ENCODE peak calls at places on chromosome 11, in four cellular contexts. I is tibial nerve, A is GM13977, V is Calu3. O is an unnamed sample.

GRCh38 chr11:9313648-9314290 is 624 bp downstream of the TMEM41B start:
- DNase-seq in I (no peak), A (peak), V (no peak), O (peak)

GRCh38 chr11:72598901-72599300 is 75.3 kb downstream of the PDE2A start:
- DNase-seq in I (no peak), A (no peak), V (peak), O (no peak)

GRCh38 chr11:66230171-66230570 is 38.3 kb upstream of the RAB1B start:
- DNase-seq in I (no peak), A (no peak), V (no peak), O (no peak)

GRCh38 chr11:111408789-111409727 is 30.0 kb upstream of the POU2AF1 start:
- DNase-seq in I (no peak), A (no peak), V (no peak), O (peak)

GRCh38 chr11:133934599-133935550 is 21.9 kb downstream of the IGSF9B start:
- DNase-seq in I (peak), A (no peak), V (peak), O (peak)

GRCh38 chr11:65859812-65860277 is 388 bp upstream of the MUS81 start:
- DNase-seq in I (no peak), A (no peak), V (peak), O (no peak)

GRCh38 chr11:975824-976223 is 50.2 kb downstream of the AP2A2 start:
- DNase-seq in I (no peak), A (no peak), V (no peak), O (peak)

GRCh38 chr11:105469931-105470330 is 139.9 kb upstream of the GRIA4 start:
- DNase-seq in I (no peak), A (no peak), V (no peak), O (no peak)

GRCh38 chr11:69024509-69024908 is 11.5 kb upstream of the MRGPRF start:
- DNase-seq in I (no peak), A (no peak), V (no peak), O (no peak)

GRCh38 chr11:103395612-103396011 is 286.4 kb downstream of the DYNC2H1 start:
- DNase-seq in I (no peak), A (no peak), V (no peak), O (no peak)

GRCh38 chr11:58762284-58763119 is 30.8 kb upstream of the GLYAT start:
- DNase-seq in I (no peak), A (no peak), V (no peak), O (no peak)

GRCh38 chr11:9046376-9046775 is 42.6 kb upstream of the NRIP3 start:
- DNase-seq in I (no peak), A (no peak), V (no peak), O (no peak)

GRCh38 chr11:97060184-97060583 is 670.4 kb downstream of the JRKL start:
- DNase-seq in I (no peak), A (no peak), V (no peak), O (no peak)

GRCh38 chr11:43021466-43021865 is 290.3 kb upstream of the API5 start:
- DNase-seq in I (no peak), A (peak), V (no peak), O (peak)

GRCh38 chr11:67647471-67647870 is 3.1 kb downstream of the ACY3 start:
- DNase-seq in I (no peak), A (no peak), V (no peak), O (no peak)

GRCh38 chr11:61551630-61552029 is 29.2 kb downstream of the SYT7 start:
- DNase-seq in I (no peak), A (no peak), V (peak), O (no peak)

GRCh38 chr11:910044-910588 is 494 bp downstream of the CHID1 start:
- DNase-seq in I (no peak), A (no peak), V (no peak), O (peak)

GRCh38 chr11:10301656-10302293 is 3.1 kb upstream of the ADM start:
- DNase-seq in I (no peak), A (no peak), V (no peak), O (no peak)

DNA sequence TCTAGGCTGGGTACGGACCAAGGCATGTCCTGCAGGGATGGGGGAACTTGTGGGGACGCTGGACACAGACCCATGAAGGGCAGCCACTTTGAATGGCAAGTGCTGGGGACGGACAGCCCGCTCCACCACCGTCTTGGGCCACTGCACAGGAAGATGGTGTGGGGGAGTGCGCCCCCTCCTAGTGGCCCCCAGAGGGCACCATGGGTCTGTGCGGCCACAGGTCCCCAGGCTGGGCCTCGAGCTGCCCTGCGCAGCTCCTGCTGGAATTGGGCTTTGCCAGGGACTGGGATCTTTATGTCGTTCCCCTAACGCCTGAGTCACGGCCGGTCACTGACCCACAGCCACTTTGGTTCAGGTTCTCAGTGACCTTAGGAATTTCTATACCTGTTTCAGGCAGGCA is 44.4 kb downstream of the NAT10 start:
- DNase-seq in I (no peak), A (no peak), V (peak), O (no peak)
- TF ChIP-seq CTCF in I (no peak), A (peak), V (peak), O (no peak)

DNA sequence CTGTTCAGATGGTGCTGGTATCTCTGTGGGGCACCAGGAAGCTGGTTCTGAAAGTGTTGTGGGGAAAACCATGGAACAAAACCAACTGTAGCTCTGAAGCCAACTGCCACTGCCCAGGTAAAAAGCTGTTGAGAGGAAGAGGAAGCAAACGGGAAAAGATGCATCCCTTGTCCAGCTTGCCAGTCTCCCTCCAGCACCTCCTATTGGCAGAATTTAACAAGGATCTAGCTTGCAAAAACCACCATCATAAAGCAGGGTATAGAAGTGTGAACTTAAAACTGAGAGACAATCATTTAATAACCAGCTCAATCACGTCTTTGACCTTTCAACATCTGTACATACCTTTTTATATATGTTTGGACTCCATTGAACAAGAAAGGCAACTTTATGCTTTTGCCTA is 4.5 kb downstream of the PATE1 start:
- DNase-seq in I (no peak), A (no peak), V (no peak), O (no peak)
- TF ChIP-seq CTCF in I (no peak), A (no peak), V (no peak), O (no peak)

GRCh38 chr11:17887779-17888178 is 125.1 kb downstream of the SERGEF start:
- DNase-seq in I (no peak), A (no peak), V (no peak), O (no peak)

GRCh38 chr11:17892409-17892808 is 120.4 kb downstream of the SERGEF start:
- DNase-seq in I (no peak), A (no peak), V (no peak), O (no peak)

GRCh38 chr11:17894929-17895658 is 117.8 kb downstream of the SERGEF start:
- DNase-seq in I (no peak), A (no peak), V (no peak), O (no peak)

GRCh38 chr11:17890333-17890732 is 122.5 kb downstream of the SERGEF start:
- DNase-seq in I (no peak), A (no peak), V (no peak), O (no peak)
- TF ChIP-seq CTCF in I (no peak), A (no peak), V (peak), O (no peak)

DNA sequence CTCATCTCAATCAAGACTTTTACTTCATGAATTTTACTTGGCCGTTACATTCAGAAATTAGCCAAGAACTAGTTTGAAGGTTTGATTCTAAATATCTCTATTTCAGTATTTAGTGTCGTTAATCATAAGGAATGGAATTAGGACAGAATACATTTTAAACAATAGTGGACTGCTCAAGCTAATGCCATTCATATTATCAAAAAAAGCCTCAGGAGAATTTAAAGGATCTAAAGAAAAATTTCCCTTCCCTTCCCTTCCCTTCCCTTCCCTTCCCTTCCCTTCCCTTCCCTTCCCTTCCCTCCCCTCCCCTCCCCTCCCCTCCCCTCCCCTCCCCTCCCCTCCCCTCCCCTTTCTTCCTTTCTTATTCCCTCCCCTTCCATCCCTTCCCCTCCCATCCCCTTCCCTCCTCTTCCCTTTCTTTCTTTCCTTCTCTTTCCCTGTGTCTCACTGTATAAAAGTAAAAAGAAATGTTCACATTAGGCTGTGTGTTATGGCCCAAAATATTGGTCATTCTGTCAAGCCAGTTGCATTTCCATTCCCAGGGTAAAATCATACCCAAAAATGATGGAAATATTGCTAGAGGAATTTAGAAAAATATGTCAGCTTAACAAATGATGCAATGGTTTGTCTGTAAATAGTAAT is 717.8 kb downstream of the LUZP2 start:
- DNase-seq in I (no peak), A (no peak), V (no peak), O (no peak)
- TF ChIP-seq CTCF in I (no peak), A (no peak), V (no peak), O (no peak)

GRCh38 chr11:20243974-20244373 is 83.7 kb upstream of the DBX1 start:
- DNase-seq in I (no peak), A (no peak), V (no peak), O (no peak)
- TF ChIP-seq CTCF in I (no peak), A (peak), V (peak), O (peak)

GRCh38 chr11:23113887-23114216 is 253.6 kb upstream of the CCDC179 start:
- DNase-seq in I (no peak), A (no peak), V (no peak), O (no peak)

GRCh38 chr11:23112390-23112789 is 252.1 kb upstream of the CCDC179 start:
- DNase-seq in I (no peak), A (no peak), V (no peak), O (no peak)

DNA sequence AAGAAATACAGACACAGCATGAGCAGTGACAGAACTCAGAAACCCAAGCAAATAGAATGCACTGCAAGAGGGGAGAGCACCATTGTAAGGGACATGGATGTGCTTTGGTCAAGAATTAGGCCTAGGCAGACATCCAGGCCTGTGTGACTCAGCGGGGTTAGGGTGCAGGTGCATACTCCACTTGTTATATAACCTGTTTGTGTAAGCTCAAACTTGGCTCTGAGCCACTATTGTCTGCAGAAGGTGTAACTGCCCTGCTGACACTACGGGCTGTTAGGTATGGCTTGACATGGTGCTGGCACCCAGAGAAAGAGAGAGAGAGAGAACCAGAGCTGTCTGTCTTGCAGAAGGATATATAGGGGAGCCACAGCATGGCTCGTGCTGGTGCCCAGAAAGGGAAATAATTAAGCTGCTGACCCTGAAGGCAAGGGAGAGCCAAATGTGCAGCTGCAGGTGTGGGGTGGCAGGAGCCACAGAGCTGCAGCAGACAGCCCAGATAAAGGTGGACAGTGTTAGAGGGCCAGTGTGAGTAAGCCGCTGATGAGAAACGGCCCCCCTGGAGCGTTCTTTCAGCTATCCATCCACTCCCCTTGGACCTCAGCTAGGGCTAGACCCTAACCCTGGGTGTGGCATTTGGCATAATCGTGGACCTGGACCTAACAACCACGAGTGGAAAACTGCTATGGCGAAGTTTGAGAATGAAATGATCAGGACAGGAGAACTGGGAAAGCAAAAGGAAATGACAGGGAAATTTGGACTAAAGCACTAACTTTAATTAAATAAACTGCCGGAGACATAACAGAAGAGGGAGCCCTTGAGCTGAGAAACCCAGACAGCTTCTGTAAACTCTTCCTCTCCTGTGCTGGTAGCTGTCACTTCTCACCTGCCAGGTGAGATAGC is 253.0 kb upstream of the CCDC179 start:
- DNase-seq in I (no peak), A (peak), V (peak), O (peak)
- TF ChIP-seq CTCF in I (no peak), A (peak), V (peak), O (peak)

GRCh38 chr11:129785383-129786111 is 30.1 kb upstream of the TMEM45B start:
- DNase-seq in I (no peak), A (no peak), V (no peak), O (no peak)
- TF ChIP-seq CTCF in I (no peak), A (no peak), V (no peak), O (peak)

GRCh38 chr11:40514124-40514523 is 945.3 kb downstream of the LRRC4C start:
- DNase-seq in I (no peak), A (no peak), V (no peak), O (no peak)
- TF ChIP-seq CTCF in I (no peak), A (no peak), V (no peak), O (no peak)